ENCODE peak calls at places on chromosomes 7 and 10, in eight cellular contexts. D is stimulated activated CD4-positive, alpha-beta T cell treated with anti-CD3 and anti-CD28 coated beads, Interleukin-4, amount 100 ng/mL, for 48 hours; I is A172; Y is activated T-helper 9 cell treated with anti-CD3 and anti-CD28 coated beads, Interleukin-2, amount 50 U/mL, for 16 hours; X is ovary; L is GM13977; H is activated T-cell treated with anti-CD3 and anti-CD28 coated beads for 48 hours; Z is T-cell. Q is an unnamed sample.

GRCh38 chr7:116150588-116150987 is 59.8 kb upstream of the TES start:
- DNase-seq in D (no peak), I (no peak), Y (no peak), X (no peak), L (peak; percentile 10), H (no peak), Z (no peak), Q (peak; percentile 16)

GRCh38 chr7:1229956-1230355 is 2.7 kb upstream of the UNCX start:
- DNase-seq in D (no peak), I (no peak), Y (no peak), X (no peak), L (no peak), H (no peak), Z (no peak), Q (no peak)

GRCh38 chr7:84783161-84783803 is 403.6 kb downstream of the SEMA3D start:
- DNase-seq in D (no peak), I (no peak), Y (no peak), X (no peak), L (no peak), H (no peak), Z (no peak), Q (no peak)

GRCh38 chr10:60905580-60905979 is 38.4 kb downstream of the RHOBTB1 start:
- DNase-seq in D (no peak), I (no peak), Y (no peak), X (no peak), L (no peak), H (no peak), Z (no peak), Q (no peak)

GRCh38 chr7:38628630-38629385 is 2.4 kb downstream of the AMPH start:
- DNase-seq in D (no peak), I (peak; percentile 55), Y (no peak), X (no peak), L (no peak), H (no peak), Z (no peak), Q (no peak)

GRCh38 chr10:110918269-110918632 is 729 bp downstream of the BBIP1 start:
- DNase-seq in D (no peak), I (peak; percentile 91), Y (peak; percentile 79), X (peak; percentile 96), L (no peak), H (no peak), Z (peak; percentile 86), Q (no peak)

GRCh38 chr10:131968949-131969348 is 12.8 kb downstream of the BNIP3 start:
- DNase-seq in D (no peak), I (no peak), Y (no peak), X (no peak), L (no peak), H (no peak), Z (no peak), Q (no peak)

GRCh38 chr10:103772096-103772845 is 83.1 kb downstream of the SH3PXD2A start:
- DNase-seq in D (peak; percentile 48), I (peak; percentile 78), Y (peak; percentile 28), X (peak; percentile 83), L (peak; percentile 68), H (peak; percentile 46), Z (peak; percentile 54), Q (peak; percentile 77)

GRCh38 chr10:43968076-43968475 is 319.4 kb upstream of the ZNF32 start:
- DNase-seq in D (no peak), I (no peak), Y (no peak), X (no peak), L (no peak), H (no peak), Z (no peak), Q (no peak)

GRCh38 chr10:18325889-18326531 is 185.8 kb downstream of the CACNB2 start:
- DNase-seq in D (no peak), I (no peak), Y (no peak), X (no peak), L (no peak), H (no peak), Z (no peak), Q (no peak)

GRCh38 chr10:61628875-61629513 is 33.7 kb upstream of the CABCOCO1 start:
- DNase-seq in D (no peak), I (peak; percentile 86), Y (no peak), X (peak; percentile 31), L (no peak), H (no peak), Z (no peak), Q (no peak)

GRCh38 chr7:108525327-108525984 is 479 bp downstream of the PNPLA8 start:
- DNase-seq in D (peak; percentile 42), I (peak; percentile 82), Y (no peak), X (no peak), L (peak; percentile 20), H (no peak), Z (no peak), Q (peak; percentile 77)

GRCh38 chr10:24465124-24465874 is 256.4 kb downstream of the KIAA1217 start:
- DNase-seq in D (no peak), I (peak; percentile 72), Y (no peak), X (no peak), L (no peak), H (no peak), Z (no peak), Q (no peak)

GRCh38 chr7:94005753-94006152 is 1.6 kb upstream of the BET1 start:
- DNase-seq in D (no peak), I (no peak), Y (no peak), X (no peak), L (no peak), H (no peak), Z (no peak), Q (no peak)

GRCh38 chr7:70694357-70694908 is 437.5 kb upstream of the GALNT17 start:
- DNase-seq in D (no peak), I (peak; percentile 35), Y (peak; percentile 6), X (peak; percentile 44), L (peak; percentile 70), H (no peak), Z (peak; percentile 19), Q (peak; percentile 67)

GRCh38 chr7:51019231-51019844 is 236.6 kb upstream of the GRB10 start:
- DNase-seq in D (no peak), I (peak; percentile 86), Y (no peak), X (no peak), L (no peak), H (no peak), Z (no peak), Q (no peak)

Q was measured in GM13976.